ENCODE peak calls at places on chromosomes 5 and 9, in seven cellular contexts. A, K, D, F, V, G and W are unnamed samples.

GRCh38 chr9:134378901-134379338 is 52.7 kb downstream of the RXRA start:
- DNase-seq in D (no peak), K (no peak), F (no peak), A (no peak), V (no peak), G (no peak), W (peak; percentile 26)

GRCh38 chr5:94345257-94345656 is 273.1 kb downstream of the KIAA0825 start:
- DNase-seq in V (no peak), A (no peak), G (no peak), F (no peak), D (no peak), K (no peak), W (no peak)

GRCh38 chr9:136831002-136831719 is 11.1 kb upstream of the AJM1 start:
- DNase-seq in F (no peak), G (no peak), K (no peak), A (no peak), V (no peak), D (no peak), W (no peak)

GRCh38 chr5:108728566-108729305 is 19.0 kb upstream of the FER start:
- DNase-seq in F (peak; percentile 30), A (no peak), V (no peak), G (no peak), D (no peak), K (no peak), W (peak; percentile 63)

GRCh38 chr9:128078504-128079434 is 10.7 kb downstream of the SLC25A25 start:
- DNase-seq in A (no peak), G (no peak), D (peak; percentile 65), K (no peak), V (no peak), F (no peak), W (peak; percentile 79)

GRCh38 chr5:177086918-177087706 is 397 bp downstream of the FGFR4 start:
- DNase-seq in A (peak; percentile 98), V (no peak), K (no peak), D (peak; percentile 11), F (peak; percentile 57), G (no peak), W (peak; percentile 94)

GRCh38 chr5:132215329-132215728 is 12.3 kb downstream of the P4HA2 start:
- DNase-seq in A (no peak), K (peak; percentile 93), D (peak; percentile 14), G (peak; percentile 94), V (peak; percentile 63), F (no peak), W (no peak)

GRCh38 chr5:57042524-57042931 is 90.6 kb upstream of the MIER3 start:
- DNase-seq in V (no peak), F (no peak), D (no peak), A (no peak), G (no peak), K (no peak), W (peak; percentile 50)

GRCh38 chr5:98065261-98065909 is 708.1 kb upstream of the RGMB start:
- DNase-seq in F (no peak), V (no peak), A (no peak), K (no peak), G (no peak), D (no peak), W (no peak)

GRCh38 chr5:127068771-127069330 is 4.5 kb downstream of the C5orf63 start:
- DNase-seq in G (no peak), D (no peak), A (no peak), V (no peak), F (no peak), K (no peak), W (no peak)

GRCh38 chr9:34884732-34885131 is 73.4 kb upstream of the PHF24 start:
- DNase-seq in V (no peak), D (no peak), A (no peak), G (no peak), F (peak; percentile 8), K (no peak), W (no peak)

GRCh38 chr9:89750117-89750551 is 145.3 kb downstream of the GADD45G start:
- DNase-seq in G (no peak), V (no peak), A (no peak), D (no peak), F (no peak), K (no peak), W (no peak)

GRCh38 chr5:118126159-118126558 is 862.2 kb downstream of the DTWD2 start:
- DNase-seq in D (no peak), V (no peak), A (no peak), F (no peak), G (no peak), K (no peak), W (no peak)

GRCh38 chr9:111975709-111976108 is 79.1 kb downstream of the UGCG start:
- DNase-seq in A (no peak), V (no peak), D (peak; percentile 65), F (no peak), G (no peak), K (no peak), W (no peak)

GRCh38 chr5:108560581-108560980 is 178.7 kb upstream of the FBXL17 start:
- DNase-seq in V (no peak), K (no peak), A (no peak), D (no peak), G (peak; percentile 91), F (no peak), W (no peak)

GRCh38 chr5:159992566-159992965 is 16.4 kb upstream of the TTC1 start:
- DNase-seq in K (no peak), G (no peak), D (no peak), A (no peak), V (no peak), F (no peak), W (no peak)